ENCODE peak calls at places on chromosomes 5 and 9, in six cellular contexts. A, K, E, T, Z and H are unnamed samples.

GRCh38 chr5:91906027-91906426 is 522.9 kb upstream of the ARRDC3 start:
- DNase-seq in E (no peak), Z (no peak), T (no peak), K (no peak), A (no peak), H (no peak)

GRCh38 chr9:125982798-125983406 is 235.7 kb downstream of the PBX3 start:
- DNase-seq in E (no peak), T (no peak), A (no peak), Z (no peak), K (no peak), H (no peak)

GRCh38 chr5:169648725-169649124 is 11.7 kb downstream of the DOCK2 start:
- DNase-seq in K (no peak), T (peak), E (no peak), Z (peak), A (no peak), H (no peak)

GRCh38 chr9:101758300-101758930 is 20.0 kb upstream of the GRIN3A start:
- DNase-seq in T (no peak), Z (no peak), A (no peak), K (no peak), E (no peak), H (no peak)

GRCh38 chr9:68733021-68733405 is 28.0 kb downstream of the PIP5K1B start:
- DNase-seq in K (no peak), E (no peak), T (no peak), Z (no peak), A (no peak), H (no peak)

GRCh38 chr5:17021363-17021932 is 85.4 kb upstream of the MYO10 start:
- DNase-seq in K (no peak), E (no peak), Z (peak), A (no peak), T (no peak), H (no peak)

GRCh38 chr5:44246986-44247385 is 142.2 kb downstream of the FGF10 start:
- DNase-seq in E (no peak), A (no peak), K (no peak), Z (no peak), T (no peak), H (no peak)

GRCh38 chr5:131496400-131496713 is 138.7 kb downstream of the RAPGEF6 start:
- DNase-seq in K (no peak), E (no peak), A (no peak), Z (no peak), T (no peak), H (no peak)

GRCh38 chr5:85441853-85442252 is 1057.2 kb upstream of the EDIL3 start:
- DNase-seq in A (no peak), T (no peak), K (no peak), E (no peak), Z (no peak), H (no peak)

GRCh38 chr9:96651626-96652025 is 3.5 kb downstream of the PRXL2C start:
- DNase-seq in E (no peak), K (no peak), Z (peak), A (peak), T (peak), H (no peak)

GRCh38 chr5:9626955-9627354 is 3.2 kb downstream of the TAS2R1 start:
- DNase-seq in E (no peak), A (no peak), Z (no peak), T (no peak), K (no peak), H (no peak)

GRCh38 chr5:29367176-29367833 is 1826.2 kb upstream of the CDH6 start:
- DNase-seq in T (no peak), K (no peak), Z (no peak), E (no peak), A (no peak), H (no peak)

GRCh38 chr5:147669113-147669869 is 113.2 kb downstream of the JAKMIP2 start:
- DNase-seq in T (no peak), E (no peak), K (no peak), Z (no peak), A (no peak), H (no peak)

GRCh38 chr9:105883847-105884246 is 189.5 kb downstream of the TMEM38B start:
- DNase-seq in A (no peak), T (no peak), E (no peak), K (no peak), Z (peak), H (no peak)